ENCODE peak calls at places on chromosomes 3 and 15, in four cellular contexts. One of them, this sample, is unnamed. For H3K9me3, the result is how much of the 10 kb centered on the place peaks cover.

GRCh38 chr15:83443076-83443847 is 3.9 kb upstream of the SH3GL3 start:
- DNase-seq in body of pancreas: no peak
- DNase-seq in uterus: no peak
- DNase-seq in right cardiac atrium: no peak
- DNase-seq in this sample: no peak

GRCh38 chr3:150543128-150543527 is 3.2 kb downstream of the SERP1 start:
- DNase-seq in uterus: no peak
- DNase-seq in body of pancreas: no peak
- DNase-seq in right cardiac atrium: no peak
- DNase-seq in this sample: no peak

GRCh38 chr15:75928680-75929608 is 25.3 kb downstream of the FBXO22 start:
- DNase-seq in body of pancreas: peak
- DNase-seq in right cardiac atrium: no peak
- DNase-seq in uterus: no peak
- DNase-seq in this sample: no peak

GRCh38 chr3:186053954-186054353 is 54.9 kb downstream of the ETV5 start:
- DNase-seq in body of pancreas: no peak
- DNase-seq in right cardiac atrium: no peak
- DNase-seq in uterus: no peak
- DNase-seq in this sample: peak

GRCh38 chr3:89690649-89691048 is 583.2 kb downstream of the EPHA3 start:
- DNase-seq in uterus: no peak
- DNase-seq in right cardiac atrium: no peak
- DNase-seq in body of pancreas: no peak
- DNase-seq in this sample: no peak

GRCh38 chr15:59996498-59997041 is 7.5 kb upstream of the FOXB1 start:
- DNase-seq in uterus: no peak
- DNase-seq in body of pancreas: no peak
- DNase-seq in right cardiac atrium: no peak
- DNase-seq in this sample: no peak

GRCh38 chr3:8954938-8955763 is 8.1 kb downstream of the RAD18 start:
- DNase-seq in body of pancreas: no peak
- DNase-seq in uterus: no peak
- DNase-seq in right cardiac atrium: no peak
- DNase-seq in this sample: no peak

GRCh38 chr3:154095832-154096421 is 25.3 kb upstream of the ARHGEF26 start:
- DNase-seq in body of pancreas: no peak
- DNase-seq in right cardiac atrium: no peak
- DNase-seq in uterus: no peak
- DNase-seq in this sample: no peak

GRCh38 chr3:127812151-127812550 is 10.2 kb downstream of the MGLL start:
- DNase-seq in uterus: no peak
- DNase-seq in right cardiac atrium: no peak
- DNase-seq in body of pancreas: no peak
- DNase-seq in this sample: no peak

GRCh38 chr3:150830094-150830681 is 67.2 kb upstream of the SIAH2 start:
- DNase-seq in right cardiac atrium: no peak
- DNase-seq in uterus: no peak
- DNase-seq in body of pancreas: no peak
- DNase-seq in this sample: no peak

GRCh38 chr3:172246107-172246870 is 202.0 kb downstream of the GHSR start:
- DNase-seq in right cardiac atrium: peak
- DNase-seq in uterus: no peak
- DNase-seq in body of pancreas: peak
- DNase-seq in this sample: no peak
- H3K27ac ChIP-seq in right cardiac atrium: no peak
- H3K27ac ChIP-seq in uterus: no peak
- H3K27ac ChIP-seq in body of pancreas: peak
- H3K27ac ChIP-seq in this sample: peak

GRCh38 chr3:7875858-7876442 is 625.7 kb upstream of the LMCD1 start:
- DNase-seq in uterus: no peak
- DNase-seq in right cardiac atrium: no peak
- DNase-seq in body of pancreas: no peak
- DNase-seq in this sample: no peak
- H3K9me3 ChIP-seq in uterus: under half
- H3K9me3 ChIP-seq in right cardiac atrium: under half
- H3K9me3 ChIP-seq in body of pancreas: under half
- H3K9me3 ChIP-seq in this sample: under half

DNA sequence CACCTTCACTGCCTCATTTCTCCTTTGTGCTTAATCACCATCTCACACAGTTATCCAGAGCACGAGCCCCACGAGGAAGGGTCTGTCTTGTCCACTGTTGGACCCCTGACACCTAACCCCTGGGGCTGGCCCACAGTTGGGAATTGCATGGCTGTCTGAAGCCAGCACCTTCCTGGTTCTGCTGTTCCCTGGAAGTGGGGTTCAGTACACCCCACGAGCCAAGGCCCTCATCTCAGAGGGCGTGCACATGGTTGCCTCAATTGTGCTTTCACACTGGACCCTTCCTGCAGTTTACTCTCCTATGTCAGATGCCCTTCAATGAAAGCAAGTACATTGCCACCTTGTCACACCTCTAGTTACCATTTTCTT is 30.7 kb downstream of the BTD start:
- DNase-seq in uterus: no peak
- DNase-seq in body of pancreas: no peak
- DNase-seq in right cardiac atrium: no peak
- DNase-seq in this sample: no peak
- H3K27ac ChIP-seq in uterus: peak
- H3K27ac ChIP-seq in body of pancreas: no peak
- H3K27ac ChIP-seq in right cardiac atrium: no peak
- H3K27ac ChIP-seq in this sample: no peak

GRCh38 chr15:25727867-25728600 is 135.1 kb downstream of the ATP10A start:
- DNase-seq in right cardiac atrium: no peak
- DNase-seq in body of pancreas: no peak
- DNase-seq in uterus: no peak
- DNase-seq in this sample: peak

GRCh38 chr15:25730918-25731317 is 132.2 kb downstream of the ATP10A start:
- DNase-seq in body of pancreas: no peak
- DNase-seq in right cardiac atrium: no peak
- DNase-seq in uterus: no peak
- DNase-seq in this sample: peak

GRCh38 chr15:25727116-25727515 is 136.0 kb downstream of the ATP10A start:
- DNase-seq in body of pancreas: no peak
- DNase-seq in uterus: no peak
- DNase-seq in right cardiac atrium: no peak
- DNase-seq in this sample: peak

GRCh38 chr15:25731411-25731810 is 131.7 kb downstream of the ATP10A start:
- DNase-seq in uterus: no peak
- DNase-seq in right cardiac atrium: no peak
- DNase-seq in body of pancreas: no peak
- DNase-seq in this sample: peak

DNA sequence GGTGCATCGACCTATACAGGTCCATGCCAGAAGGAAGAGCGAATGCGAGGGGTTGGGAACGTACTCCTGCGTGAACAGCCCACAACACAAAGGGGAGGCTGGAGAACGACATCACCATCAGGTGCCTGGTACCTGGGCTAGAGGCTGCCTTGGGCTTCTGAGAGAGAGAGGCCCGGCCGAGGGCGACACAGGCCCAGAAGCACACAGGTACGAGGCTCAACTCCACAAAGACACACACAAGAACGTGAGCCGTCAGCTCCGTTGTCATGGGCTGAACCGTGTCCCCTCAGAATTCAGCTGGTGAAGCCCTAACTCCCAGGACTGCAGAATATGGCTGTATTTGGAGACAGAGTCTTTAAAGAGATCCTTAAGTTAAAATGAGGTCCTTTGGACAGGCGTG is 134.3 kb downstream of the ATP10A start:
- DNase-seq in body of pancreas: no peak
- DNase-seq in right cardiac atrium: no peak
- DNase-seq in uterus: no peak
- DNase-seq in this sample: peak
- H3K9me3 ChIP-seq in body of pancreas: under half
- H3K9me3 ChIP-seq in right cardiac atrium: under half
- H3K9me3 ChIP-seq in uterus: under half
- H3K9me3 ChIP-seq in this sample: under half

GRCh38 chr15:65385868-65386253 is 8.1 kb upstream of the IGDCC3 start:
- DNase-seq in right cardiac atrium: peak
- DNase-seq in uterus: peak
- DNase-seq in body of pancreas: no peak
- DNase-seq in this sample: no peak

GRCh38 chr15:65384505-65384894 is 6.7 kb upstream of the IGDCC3 start:
- DNase-seq in body of pancreas: no peak
- DNase-seq in uterus: no peak
- DNase-seq in right cardiac atrium: no peak
- DNase-seq in this sample: no peak

GRCh38 chr15:65386376-65386775 is 8.6 kb upstream of the IGDCC3 start:
- DNase-seq in right cardiac atrium: no peak
- DNase-seq in uterus: no peak
- DNase-seq in body of pancreas: no peak
- DNase-seq in this sample: no peak

GRCh38 chr15:65383991-65384390 is 6.2 kb upstream of the IGDCC3 start:
- DNase-seq in body of pancreas: no peak
- DNase-seq in right cardiac atrium: no peak
- DNase-seq in uterus: no peak
- DNase-seq in this sample: no peak

DNA sequence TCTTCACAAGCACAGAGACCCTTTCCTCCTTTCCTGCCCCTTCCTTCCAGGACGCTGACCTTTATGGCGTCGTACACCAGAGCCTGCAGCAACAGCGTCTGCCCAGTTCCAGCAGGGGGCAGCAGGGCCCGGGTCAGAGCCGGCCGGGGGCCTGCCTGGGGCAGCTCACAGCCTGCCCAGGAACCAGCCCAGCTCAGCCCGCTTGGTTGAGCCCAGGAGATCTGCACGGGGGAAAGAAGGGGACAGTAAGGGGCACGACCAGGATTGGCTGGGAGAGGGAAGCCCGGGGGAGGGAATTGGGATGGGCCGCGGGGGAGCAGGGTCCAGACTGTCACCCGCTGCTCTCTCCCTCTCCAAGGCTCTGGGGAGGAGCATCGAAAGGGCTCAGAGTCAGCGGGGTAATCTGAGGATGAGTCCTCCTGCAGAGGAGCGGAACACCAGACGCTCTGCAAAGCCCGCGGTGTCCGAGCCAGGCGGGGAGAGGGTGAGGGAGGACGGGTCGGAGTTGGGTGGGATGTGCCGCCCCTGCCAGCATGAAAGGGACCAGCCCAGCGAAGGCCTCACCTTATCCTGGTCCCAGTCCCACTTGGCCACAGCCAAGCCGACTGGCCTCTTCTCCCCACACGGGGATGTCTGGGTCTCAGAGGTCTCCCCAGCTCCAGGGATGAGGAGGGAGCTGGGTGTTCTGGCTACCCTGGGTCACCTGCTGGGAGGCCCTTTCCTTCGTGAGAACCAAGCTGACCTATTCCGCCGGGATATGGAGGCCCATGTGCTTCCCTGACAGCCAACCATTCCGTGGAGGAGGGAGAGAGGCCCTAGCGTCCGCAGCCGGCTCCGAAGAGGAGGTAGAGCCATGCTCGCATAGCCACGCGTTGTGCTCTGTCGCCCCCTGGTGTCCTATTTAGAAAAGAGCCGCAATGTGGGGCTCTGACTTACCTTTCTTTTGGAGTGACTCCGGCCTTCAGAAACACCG is 7.4 kb upstream of the IGDCC3 start:
- DNase-seq in body of pancreas: peak
- DNase-seq in right cardiac atrium: peak
- DNase-seq in uterus: peak
- DNase-seq in this sample: peak
- H3K27ac ChIP-seq in body of pancreas: no peak
- H3K27ac ChIP-seq in right cardiac atrium: no peak
- H3K27ac ChIP-seq in uterus: peak
- H3K27ac ChIP-seq in this sample: no peak

GRCh38 chr3:34727700-34728099 is 911.6 kb upstream of the ARPP21 start:
- DNase-seq in uterus: no peak
- DNase-seq in right cardiac atrium: no peak
- DNase-seq in body of pancreas: no peak
- DNase-seq in this sample: no peak

DNA sequence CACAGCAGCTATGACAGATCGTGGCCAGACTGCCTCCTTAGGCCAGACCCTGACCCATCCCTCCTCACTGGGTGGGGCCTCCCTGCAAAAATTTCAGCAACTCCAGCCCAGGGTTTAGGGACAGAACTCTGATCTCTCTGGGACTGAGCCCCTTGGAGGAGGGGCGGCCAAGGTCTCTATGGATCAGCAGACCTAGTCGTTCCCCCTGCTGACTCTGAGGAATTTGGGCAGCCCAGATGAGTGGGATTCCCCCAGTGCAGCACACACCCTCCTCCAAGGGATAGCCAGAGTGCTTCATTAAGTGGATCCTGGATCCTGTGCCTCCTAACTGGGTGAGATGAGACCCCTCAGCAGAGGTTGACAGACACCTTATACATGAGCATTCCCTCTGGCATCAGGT is 907.4 kb upstream of the ARPP21 start:
- DNase-seq in body of pancreas: no peak
- DNase-seq in right cardiac atrium: no peak
- DNase-seq in uterus: no peak
- DNase-seq in this sample: no peak
- H3K9me3 ChIP-seq in body of pancreas: under half
- H3K9me3 ChIP-seq in right cardiac atrium: under half
- H3K9me3 ChIP-seq in uterus: under half
- H3K9me3 ChIP-seq in this sample: under half

GRCh38 chr15:100170280-100170654 is 171.5 kb downstream of the ADAMTS17 start:
- DNase-seq in right cardiac atrium: no peak
- DNase-seq in uterus: no peak
- DNase-seq in body of pancreas: no peak
- DNase-seq in this sample: no peak

GRCh38 chr15:100169615-100170279 is 172.0 kb downstream of the ADAMTS17 start:
- DNase-seq in uterus: no peak
- DNase-seq in body of pancreas: no peak
- DNase-seq in right cardiac atrium: no peak
- DNase-seq in this sample: no peak

GRCh38 chr15:100168787-100169186 is 173.0 kb downstream of the ADAMTS17 start:
- DNase-seq in right cardiac atrium: no peak
- DNase-seq in uterus: no peak
- DNase-seq in body of pancreas: no peak
- DNase-seq in this sample: no peak

GRCh38 chr15:100166313-100166712 is 175.5 kb downstream of the ADAMTS17 start:
- DNase-seq in body of pancreas: no peak
- DNase-seq in uterus: no peak
- DNase-seq in right cardiac atrium: no peak
- DNase-seq in this sample: no peak

DNA sequence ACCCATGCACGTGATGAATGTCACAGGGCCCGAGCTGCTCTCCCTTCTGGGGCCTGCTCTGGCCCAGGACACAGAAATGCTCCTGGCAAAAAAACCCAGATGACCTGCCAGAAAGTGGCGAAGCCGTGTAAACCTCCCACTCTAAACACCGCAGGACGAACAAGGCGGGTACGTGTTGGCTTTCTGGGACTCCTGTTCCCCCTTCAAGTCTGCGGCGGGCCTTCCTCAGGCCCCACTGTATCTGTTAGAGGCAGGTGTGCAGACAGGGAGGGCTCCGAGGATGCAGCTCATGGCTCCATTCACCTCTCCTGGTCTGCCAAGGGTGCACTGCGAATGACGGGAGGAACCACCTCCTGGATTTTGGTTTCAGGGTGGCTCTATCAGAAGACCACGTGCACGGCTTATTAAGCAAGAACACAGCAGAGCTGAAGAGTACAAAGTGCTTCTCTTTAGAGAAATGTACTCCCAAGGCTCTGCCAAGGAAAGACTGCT is 173.8 kb downstream of the ADAMTS17 start:
- DNase-seq in uterus: peak
- DNase-seq in body of pancreas: no peak
- DNase-seq in right cardiac atrium: peak
- DNase-seq in this sample: no peak
- H3K27ac ChIP-seq in uterus: peak
- H3K27ac ChIP-seq in body of pancreas: no peak
- H3K27ac ChIP-seq in right cardiac atrium: peak
- H3K27ac ChIP-seq in this sample: no peak

This sample was measured in spleen.